ENCODE peak calls at places on chromosomes 2 and 18, in five cellular contexts. One of them, this sample, is unnamed.

GRCh38 chr18:21740474-21740723 is 193 bp upstream of the MIB1 start:
- DNase-seq in IMR-90: peak; percentile 94
- DNase-seq in right cardiac atrium: no peak
- DNase-seq in Panc1: peak; percentile 67
- DNase-seq in cardiac muscle cell: peak; percentile 98
- DNase-seq in this sample: no peak

GRCh38 chr18:64095056-64095455 is 53.8 kb downstream of the LINC00305 start:
- DNase-seq in right cardiac atrium: no peak
- DNase-seq in Panc1: no peak
- DNase-seq in IMR-90: no peak
- DNase-seq in cardiac muscle cell: no peak
- DNase-seq in this sample: no peak

GRCh38 chr2:176152350-176153181 is 1.2 kb downstream of the HOXD4 start:
- DNase-seq in cardiac muscle cell: no peak
- DNase-seq in right cardiac atrium: no peak
- DNase-seq in IMR-90: no peak
- DNase-seq in Panc1: no peak
- DNase-seq in this sample: no peak

GRCh38 chr18:22524783-22525182 is 107.1 kb upstream of the CTAGE1 start:
- DNase-seq in IMR-90: peak; percentile 47
- DNase-seq in Panc1: no peak
- DNase-seq in cardiac muscle cell: no peak
- DNase-seq in right cardiac atrium: no peak
- DNase-seq in this sample: no peak

GRCh38 chr2:99819766-99820165 is 322.6 kb downstream of the AFF3 start:
- DNase-seq in Panc1: no peak
- DNase-seq in IMR-90: no peak
- DNase-seq in cardiac muscle cell: no peak
- DNase-seq in right cardiac atrium: no peak
- DNase-seq in this sample: no peak

GRCh38 chr18:59372975-59373374 is 13.9 kb upstream of the LMAN1 start:
- DNase-seq in cardiac muscle cell: no peak
- DNase-seq in right cardiac atrium: no peak
- DNase-seq in Panc1: no peak
- DNase-seq in IMR-90: no peak
- DNase-seq in this sample: no peak

GRCh38 chr2:100988630-100989417 is 13.3 kb upstream of the RPL31 start:
- DNase-seq in cardiac muscle cell: no peak
- DNase-seq in Panc1: no peak
- DNase-seq in IMR-90: peak; percentile 43
- DNase-seq in right cardiac atrium: no peak
- DNase-seq in this sample: no peak

GRCh38 chr2:238149841-238150572 is 8.8 kb upstream of the ERFE start:
- DNase-seq in IMR-90: no peak
- DNase-seq in Panc1: no peak
- DNase-seq in cardiac muscle cell: no peak
- DNase-seq in right cardiac atrium: peak; percentile 51
- DNase-seq in this sample: no peak

GRCh38 chr18:61173579-61173978 is 159.7 kb upstream of the CDH20 start:
- DNase-seq in right cardiac atrium: no peak
- DNase-seq in Panc1: no peak
- DNase-seq in IMR-90: no peak
- DNase-seq in cardiac muscle cell: no peak
- DNase-seq in this sample: no peak

GRCh38 chr2:127421871-127422618 is 3.8 kb downstream of the PROC start:
- DNase-seq in cardiac muscle cell: no peak
- DNase-seq in Panc1: no peak
- DNase-seq in IMR-90: no peak
- DNase-seq in right cardiac atrium: peak; percentile 44
- DNase-seq in this sample: no peak

GRCh38 chr18:45588831-45589558 is 26.3 kb upstream of the SLC14A2 start:
- DNase-seq in IMR-90: peak; percentile 60
- DNase-seq in right cardiac atrium: no peak
- DNase-seq in cardiac muscle cell: peak; percentile 25
- DNase-seq in Panc1: no peak
- DNase-seq in this sample: no peak

GRCh38 chr18:53165770-53166169 is 825.8 kb downstream of the DCC start:
- DNase-seq in right cardiac atrium: no peak
- DNase-seq in cardiac muscle cell: no peak
- DNase-seq in Panc1: no peak
- DNase-seq in IMR-90: no peak
- DNase-seq in this sample: no peak

GRCh38 chr2:219362524-219363164 is 25.1 kb downstream of the DNPEP start:
- DNase-seq in IMR-90: peak; percentile 99
- DNase-seq in right cardiac atrium: peak; percentile 70
- DNase-seq in Panc1: no peak
- DNase-seq in cardiac muscle cell: peak; percentile 96
- DNase-seq in this sample: no peak

GRCh38 chr2:175463639-175464310 is 282.3 kb upstream of the ATP5MC3 start:
- DNase-seq in right cardiac atrium: no peak
- DNase-seq in IMR-90: no peak
- DNase-seq in Panc1: no peak
- DNase-seq in cardiac muscle cell: no peak
- DNase-seq in this sample: no peak

GRCh38 chr2:9375857-9376428 is 47.4 kb downstream of the ITGB1BP1 start:
- DNase-seq in IMR-90: no peak
- DNase-seq in Panc1: no peak
- DNase-seq in right cardiac atrium: no peak
- DNase-seq in cardiac muscle cell: no peak
- DNase-seq in this sample: no peak

GRCh38 chr18:61605376-61606067 is 272.3 kb downstream of the CDH20 start:
- DNase-seq in IMR-90: no peak
- DNase-seq in right cardiac atrium: no peak
- DNase-seq in Panc1: no peak
- DNase-seq in cardiac muscle cell: no peak
- DNase-seq in this sample: no peak

GRCh38 chr2:53970898-53971681 is at the start of gene PSME4:
- DNase-seq in IMR-90: peak; percentile 84
- DNase-seq in Panc1: no peak
- DNase-seq in cardiac muscle cell: peak; percentile 96
- DNase-seq in right cardiac atrium: peak; percentile 98
- DNase-seq in this sample: peak; percentile 52

GRCh38 chr2:64453710-64454315 is at the start of gene LGALSL:
- DNase-seq in IMR-90: peak; percentile 24
- DNase-seq in right cardiac atrium: peak; percentile 92
- DNase-seq in Panc1: no peak
- DNase-seq in cardiac muscle cell: peak; percentile 57
- DNase-seq in this sample: no peak

GRCh38 chr2:20641123-20641985 is 9.5 kb downstream of the HS1BP3 start:
- DNase-seq in Panc1: no peak
- DNase-seq in right cardiac atrium: peak; percentile 54
- DNase-seq in cardiac muscle cell: no peak
- DNase-seq in IMR-90: peak; percentile 77
- DNase-seq in this sample: no peak
- H3K4me3 ChIP-seq in Panc1: no peak overlapping the region
- H3K4me3 ChIP-seq in right cardiac atrium: no peak overlapping the region
- H3K4me3 ChIP-seq in cardiac muscle cell: no peak overlapping the region
- H3K4me3 ChIP-seq in IMR-90: no peak overlapping the region
- H3K4me3 ChIP-seq in this sample: no peak overlapping the region

DNA sequence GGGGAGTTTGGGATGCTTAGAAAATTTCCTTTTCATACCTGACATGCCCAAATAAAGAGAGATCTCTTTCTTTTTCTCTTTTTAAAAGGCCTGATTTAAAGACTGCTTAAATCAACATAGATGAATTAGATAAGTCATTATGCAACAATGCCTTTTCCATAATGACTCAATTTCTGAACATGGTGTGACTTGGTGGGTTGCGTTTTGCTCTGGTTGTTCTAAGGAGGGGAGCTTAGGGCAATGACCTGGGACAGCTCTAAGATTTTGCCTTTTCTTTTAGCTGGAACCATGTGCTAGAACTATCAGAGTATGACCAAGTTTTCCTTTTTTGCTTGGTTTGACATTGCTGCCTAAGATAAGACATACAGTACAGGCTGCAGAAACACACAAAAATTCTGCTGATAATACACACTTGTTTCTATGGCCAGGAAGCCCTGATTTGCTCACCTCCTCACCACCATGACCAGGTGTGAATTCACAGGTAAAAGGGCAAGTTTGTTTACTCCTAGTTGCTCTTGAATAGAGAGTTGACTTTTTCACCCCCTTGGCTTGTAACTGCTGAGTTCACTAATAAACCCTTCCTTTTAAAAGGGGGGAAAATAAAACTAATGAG is 58.1 kb upstream of the IL1RL1 start:
- DNase-seq in right cardiac atrium: no peak
- DNase-seq in IMR-90: no peak
- DNase-seq in cardiac muscle cell: no peak
- DNase-seq in Panc1: no peak
- DNase-seq in this sample: no peak
- H3K27ac ChIP-seq in right cardiac atrium: no peak overlapping the region
- H3K27ac ChIP-seq in IMR-90: no peak overlapping the region
- H3K27ac ChIP-seq in cardiac muscle cell: no peak overlapping the region
- H3K27ac ChIP-seq in Panc1: no peak overlapping the region
- H3K27ac ChIP-seq in this sample: no peak overlapping the region

GRCh38 chr2:119405151-119405550 is 26.5 kb upstream of the TMEM37 start:
- DNase-seq in IMR-90: no peak
- DNase-seq in Panc1: no peak
- DNase-seq in right cardiac atrium: no peak
- DNase-seq in cardiac muscle cell: no peak
- DNase-seq in this sample: no peak
- H3K4me3 ChIP-seq in IMR-90: no peak overlapping the region
- H3K4me3 ChIP-seq in Panc1: no peak overlapping the region
- H3K4me3 ChIP-seq in right cardiac atrium: no peak overlapping the region
- H3K4me3 ChIP-seq in cardiac muscle cell: no peak overlapping the region
- H3K4me3 ChIP-seq in this sample: no peak overlapping the region

GRCh38 chr2:160747771-160748170 is 254.2 kb upstream of the RBMS1 start:
- DNase-seq in Panc1: no peak
- DNase-seq in right cardiac atrium: no peak
- DNase-seq in cardiac muscle cell: peak; percentile 53
- DNase-seq in IMR-90: peak; percentile 62
- DNase-seq in this sample: no peak
- H3K27ac ChIP-seq in Panc1: no peak overlapping the region
- H3K27ac ChIP-seq in right cardiac atrium: no peak overlapping the region
- H3K27ac ChIP-seq in cardiac muscle cell: no peak overlapping the region
- H3K27ac ChIP-seq in IMR-90: peak overlapping the region; percentile 20
- H3K27ac ChIP-seq in this sample: no peak overlapping the region

GRCh38 chr2:231663458-231664290 is 44.7 kb upstream of the PTMA start:
- DNase-seq in cardiac muscle cell: no peak
- DNase-seq in IMR-90: no peak
- DNase-seq in Panc1: no peak
- DNase-seq in right cardiac atrium: no peak
- DNase-seq in this sample: no peak
- H3K4me3 ChIP-seq in cardiac muscle cell: no peak overlapping the region
- H3K4me3 ChIP-seq in IMR-90: no peak overlapping the region
- H3K4me3 ChIP-seq in Panc1: no peak overlapping the region
- H3K4me3 ChIP-seq in right cardiac atrium: no peak overlapping the region
- H3K4me3 ChIP-seq in this sample: no peak overlapping the region

DNA sequence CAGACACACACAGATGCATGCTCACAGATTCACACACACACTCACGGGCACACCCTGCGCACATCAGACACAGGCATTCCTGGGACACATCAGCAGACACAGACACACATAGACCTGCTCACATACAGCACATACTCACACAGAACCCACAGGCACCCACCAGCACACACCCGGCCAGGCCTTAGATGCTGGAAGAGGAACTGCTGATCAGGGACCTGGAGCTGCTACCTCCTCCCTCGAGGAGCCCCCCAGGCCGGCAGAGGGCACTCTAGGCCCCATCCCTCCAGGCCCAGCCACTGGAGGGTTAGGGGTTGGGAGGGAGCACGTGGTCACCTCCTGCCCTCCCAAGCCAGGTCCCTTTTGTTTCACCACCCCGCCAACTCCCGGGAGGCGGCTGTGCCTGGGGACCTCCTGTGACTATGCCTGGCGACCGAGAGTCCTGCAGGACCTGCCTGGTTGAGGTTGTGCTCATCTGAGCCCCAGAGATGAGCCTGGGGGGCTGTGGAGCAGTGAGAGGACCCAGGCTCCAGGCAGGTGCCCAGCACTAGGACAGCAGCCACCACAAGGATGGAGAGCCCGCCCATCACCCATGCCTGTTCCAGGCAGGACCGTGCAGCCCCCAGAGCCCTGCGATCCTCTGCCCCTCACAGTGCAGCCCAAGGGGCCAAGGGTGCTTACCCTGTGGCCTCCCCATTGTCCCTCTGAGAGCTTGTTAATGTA is 21.0 kb upstream of the PTMA start:
- DNase-seq in Panc1: no peak
- DNase-seq in right cardiac atrium: peak; percentile 88
- DNase-seq in IMR-90: no peak
- DNase-seq in cardiac muscle cell: peak; percentile 64
- DNase-seq in this sample: peak; percentile 87
- H3K27ac ChIP-seq in Panc1: peak overlapping the region; percentile 59
- H3K27ac ChIP-seq in right cardiac atrium: no peak overlapping the region
- H3K27ac ChIP-seq in IMR-90: no peak overlapping the region
- H3K27ac ChIP-seq in cardiac muscle cell: peak overlapping the region; percentile 21
- H3K27ac ChIP-seq in this sample: no peak overlapping the region

This sample was measured in iPS DF 6.9.